ENCODE peak calls at places on chromosomes 4 and X, in ten cellular contexts. Q is HT-29; F is HFFc6; I is EL; B is activated CD4-positive, CD25-positive, alpha-beta regulatory T cell; K is HCT116; E is GM23338; D is upper lobe of left lung; W is NCI-H1105; C is iPS DF 19.7. V is an unnamed sample.

GRCh38 chr4:113978561-113979156 is 788 bp downstream of the ARSJ start:
- DNase-seq in Q (peak; percentile 68), F (no peak), I (peak; percentile 46), B (no peak), K (no peak), E (peak; percentile 45), D (peak; percentile 85), W (no peak), C (no peak), V (no peak)

GRCh38 chrX:118823263-118824172 is at the start of gene ZCCHC12:
- DNase-seq in Q (no peak), F (peak; percentile 1), I (peak; percentile 59), B (peak; percentile 2), K (peak; percentile 27), E (peak; percentile 90), D (peak; percentile 87), W (peak; percentile 79), C (no peak), V (no peak)

GRCh38 chr4:176988226-176988625 is 195.5 kb upstream of the VEGFC start:
- DNase-seq in Q (no peak), F (peak; percentile 97), I (peak; percentile 92), B (no peak), K (peak; percentile 61), E (no peak), D (no peak), W (no peak), C (no peak), V (no peak)

GRCh38 chr4:77360451-77360850 is 203.4 kb downstream of the CCNG2 start:
- DNase-seq in Q (no peak), F (no peak), I (no peak), B (no peak), K (no peak), E (no peak), D (no peak), W (peak; percentile 69), C (no peak), V (no peak)

GRCh38 chrX:13748486-13748885 is 13.9 kb downstream of the OFD1 start:
- DNase-seq in Q (no peak), F (peak; percentile 21), I (no peak), B (no peak), K (no peak), E (no peak), D (no peak), W (no peak), C (no peak), V (no peak)

GRCh38 chr4:33881176-33881575 is 2363.1 kb downstream of the ARAP2 start:
- DNase-seq in Q (no peak), F (no peak), I (no peak), B (no peak), K (no peak), E (no peak), D (no peak), W (no peak), C (no peak), V (no peak)

GRCh38 chrX:154819771-154820341 is 14.6 kb upstream of the MPP1 start:
- DNase-seq in Q (no peak), F (no peak), I (no peak), B (no peak), K (no peak), E (peak; percentile 43), D (no peak), W (no peak), C (no peak), V (no peak)

GRCh38 chr4:134328741-134329140 is 127.2 kb upstream of the PABPC4L start:
- DNase-seq in Q (no peak), F (no peak), I (no peak), B (no peak), K (no peak), E (peak; percentile 2), D (peak; percentile 43), W (no peak), C (no peak), V (no peak)

GRCh38 chr4:181823183-181823582 is 420.0 kb upstream of the TENM3 start:
- DNase-seq in Q (no peak), F (no peak), I (no peak), B (no peak), K (no peak), E (peak; percentile 52), D (no peak), W (no peak), C (no peak), V (no peak)

GRCh38 chrX:22748093-22748999 is 251.4 kb upstream of the DDX53 start:
- DNase-seq in Q (peak; percentile 77), F (peak; percentile 24), I (peak; percentile 36), B (no peak), K (peak; percentile 19), E (peak; percentile 54), D (no peak), W (peak; percentile 67), C (no peak), V (no peak)

GRCh38 chr4:86264269-86264668 is 95.6 kb downstream of the MAPK10 start:
- DNase-seq in Q (no peak), F (no peak), I (no peak), B (no peak), K (no peak), E (no peak), D (no peak), W (no peak), C (no peak), V (no peak)

GRCh38 chrX:132023896-132024386 is 839 bp downstream of the STK26 start:
- DNase-seq in Q (peak; percentile 34), F (no peak), I (no peak), B (no peak), K (no peak), E (peak; percentile 60), D (peak; percentile 82), W (no peak), C (no peak), V (peak; percentile 43)

GRCh38 chrX:135112096-135112729 is 8.1 kb downstream of the ETDB start:
- DNase-seq in Q (peak; percentile 63), F (peak; percentile 13), I (peak; percentile 28), B (no peak), K (peak; percentile 32), E (peak; percentile 57), D (no peak), W (peak; percentile 15), C (no peak), V (no peak)

GRCh38 chr4:17398805-17399204 is 113.1 kb downstream of the QDPR start:
- DNase-seq in Q (no peak), F (no peak), I (no peak), B (no peak), K (no peak), E (no peak), D (no peak), W (no peak), C (no peak), V (no peak)

GRCh38 chr4:76078033-76078613 is 3.6 kb downstream of the ART3 start:
- DNase-seq in Q (no peak), F (no peak), I (no peak), B (no peak), K (no peak), E (no peak), D (no peak), W (no peak), C (no peak), V (no peak)

GRCh38 chr4:135007400-135007799 is 805.8 kb upstream of the PABPC4L start:
- DNase-seq in Q (no peak), F (no peak), I (no peak), B (no peak), K (no peak), E (no peak), D (no peak), W (no peak), C (no peak), V (no peak)

GRCh38 chr4:168598191-168598590 is 101.3 kb downstream of the PALLD start:
- DNase-seq in Q (no peak), F (peak; percentile 39), I (peak; percentile 42), B (no peak), K (no peak), E (no peak), D (no peak), W (no peak), C (no peak), V (no peak)

GRCh38 chr4:8319061-8319460 is 49.5 kb downstream of the HTRA3 start:
- DNase-seq in Q (no peak), F (no peak), I (no peak), B (no peak), K (no peak), E (no peak), D (no peak), W (no peak), C (no peak), V (no peak)

GRCh38 chr4:156378053-156378665 is 424.5 kb upstream of the CTSO start:
- DNase-seq in Q (peak; percentile 32), F (peak; percentile 31), I (peak; percentile 61), B (no peak), K (peak; percentile 24), E (peak; percentile 71), D (no peak), W (peak; percentile 0), C (peak; percentile 12), V (no peak)

GRCh38 chrX:37685452-37686347 is at the start of gene XK:
- DNase-seq in Q (peak; percentile 44), F (no peak), I (peak; percentile 4), B (no peak), K (peak; percentile 71), E (peak; percentile 74), D (peak; percentile 92), W (peak; percentile 20), C (peak; percentile 56), V (peak; percentile 44)

GRCh38 chrX:30735839-30736238 is 82.6 kb downstream of the GK start:
- DNase-seq in Q (peak; percentile 75), F (peak; percentile 52), I (peak; percentile 54), B (peak; percentile 16), K (peak; percentile 39), E (peak; percentile 77), D (no peak), W (no peak), C (no peak), V (peak; percentile 46)

GRCh38 chr4:155582971-155583437 is 83.6 kb upstream of the GUCY1A1 start:
- DNase-seq in Q (peak; percentile 75), F (peak; percentile 17), I (peak; percentile 36), B (no peak), K (no peak), E (no peak), D (no peak), W (peak; percentile 6), C (no peak), V (no peak)

GRCh38 chr4:67632492-67632891 is 68.5 kb downstream of the UBA6 start:
- DNase-seq in Q (no peak), F (no peak), I (no peak), B (no peak), K (no peak), E (no peak), D (no peak), W (no peak), C (no peak), V (no peak)

GRCh38 chr4:16969696-16970135 is 71.3 kb upstream of the LDB2 start:
- DNase-seq in Q (no peak), F (peak; percentile 61), I (peak; percentile 46), B (no peak), K (no peak), E (no peak), D (no peak), W (no peak), C (no peak), V (no peak)

GRCh38 chr4:101367201-101367600 is 19.9 kb upstream of the PPP3CA start:
- DNase-seq in Q (no peak), F (peak; percentile 87), I (peak; percentile 90), B (no peak), K (no peak), E (no peak), D (no peak), W (no peak), C (no peak), V (no peak)

GRCh38 chr4:1010522-1011021 is 854 bp upstream of the FGFRL1 start:
- DNase-seq in Q (peak; percentile 82), F (peak; percentile 72), I (peak; percentile 83), B (peak; percentile 40), K (peak; percentile 53), E (peak; percentile 40), D (peak; percentile 91), W (no peak), C (no peak), V (peak; percentile 79)

GRCh38 chr4:185847352-185848078 is 35.5 kb upstream of the SORBS2 start:
- DNase-seq in Q (peak; percentile 37), F (peak; percentile 85), I (peak; percentile 93), B (no peak), K (no peak), E (peak; percentile 69), D (no peak), W (no peak), C (no peak), V (no peak)

GRCh38 chr4:29805245-29805644 is 914.9 kb upstream of the PCDH7 start:
- DNase-seq in Q (peak; percentile 24), F (no peak), I (peak; percentile 34), B (no peak), K (peak; percentile 13), E (peak; percentile 70), D (no peak), W (no peak), C (peak; percentile 2), V (no peak)

V was measured in CD14-positive monocyte.